ENCODE peak calls at places on chromosomes 1 and 21, in five cellular contexts. One of them, this sample, is unnamed.
A peak's percentile ranks its signal among the peaks of the same experiment; 100 is the strongest.

GRCh38 chr1:31705080-31705866 is 1.5 kb upstream of the COL16A1 start:
- DNase-seq in psoas muscle: peak; percentile 79
- DNase-seq in non-pigmented ciliary epithelial cell: no peak
- DNase-seq in T-cell: peak; percentile 47
- DNase-seq in fibroblast of mammary gland: peak; percentile 72
- DNase-seq in this sample: no peak

GRCh38 chr1:100188617-100189016 is 10.6 kb upstream of the LRRC39 start:
- DNase-seq in non-pigmented ciliary epithelial cell: peak; percentile 79
- DNase-seq in psoas muscle: no peak
- DNase-seq in T-cell: no peak
- DNase-seq in fibroblast of mammary gland: peak; percentile 76
- DNase-seq in this sample: no peak

GRCh38 chr21:43622796-43623195 is 36.5 kb downstream of the HSF2BP start:
- DNase-seq in psoas muscle: no peak
- DNase-seq in fibroblast of mammary gland: no peak
- DNase-seq in non-pigmented ciliary epithelial cell: no peak
- DNase-seq in T-cell: no peak
- DNase-seq in this sample: no peak

GRCh38 chr1:21537932-21538630 is 28.9 kb downstream of the ALPL start:
- DNase-seq in fibroblast of mammary gland: peak; percentile 62
- DNase-seq in T-cell: no peak
- DNase-seq in non-pigmented ciliary epithelial cell: no peak
- DNase-seq in psoas muscle: no peak
- DNase-seq in this sample: peak; percentile 65

GRCh38 chr1:16183765-16184556 is 28.1 kb upstream of the EPHA2 start:
- DNase-seq in non-pigmented ciliary epithelial cell: no peak
- DNase-seq in psoas muscle: no peak
- DNase-seq in T-cell: no peak
- DNase-seq in fibroblast of mammary gland: no peak
- DNase-seq in this sample: no peak

GRCh38 chr1:95953005-95953404 is 719.0 kb downstream of the RWDD3 start:
- DNase-seq in non-pigmented ciliary epithelial cell: no peak
- DNase-seq in psoas muscle: no peak
- DNase-seq in fibroblast of mammary gland: peak; percentile 31
- DNase-seq in T-cell: no peak
- DNase-seq in this sample: peak; percentile 2

GRCh38 chr1:202361701-202362100 is 13.2 kb downstream of the PPP1R12B start:
- DNase-seq in T-cell: no peak
- DNase-seq in fibroblast of mammary gland: no peak
- DNase-seq in psoas muscle: no peak
- DNase-seq in non-pigmented ciliary epithelial cell: no peak
- DNase-seq in this sample: no peak

GRCh38 chr1:15523104-15523921 is 702 bp downstream of the CASP9 start:
- DNase-seq in fibroblast of mammary gland: peak; percentile 46
- DNase-seq in psoas muscle: no peak
- DNase-seq in non-pigmented ciliary epithelial cell: no peak
- DNase-seq in T-cell: no peak
- DNase-seq in this sample: no peak

GRCh38 chr1:203686091-203686632 is 59.5 kb downstream of the ATP2B4 start:
- DNase-seq in non-pigmented ciliary epithelial cell: no peak
- DNase-seq in T-cell: no peak
- DNase-seq in psoas muscle: no peak
- DNase-seq in fibroblast of mammary gland: no peak
- DNase-seq in this sample: no peak

GRCh38 chr1:192010406-192010805 is 147.9 kb upstream of the RGS18 start:
- DNase-seq in fibroblast of mammary gland: no peak
- DNase-seq in non-pigmented ciliary epithelial cell: no peak
- DNase-seq in T-cell: no peak
- DNase-seq in psoas muscle: no peak
- DNase-seq in this sample: no peak

GRCh38 chr1:23394664-23395063 is 25.0 kb upstream of the ZNF436 start:
- DNase-seq in T-cell: no peak
- DNase-seq in psoas muscle: peak; percentile 90
- DNase-seq in fibroblast of mammary gland: peak; percentile 91
- DNase-seq in non-pigmented ciliary epithelial cell: no peak
- DNase-seq in this sample: no peak

GRCh38 chr1:245079021-245079609 is 75.7 kb upstream of the KIF26B start:
- DNase-seq in T-cell: no peak
- DNase-seq in fibroblast of mammary gland: peak; percentile 79
- DNase-seq in non-pigmented ciliary epithelial cell: peak; percentile 30
- DNase-seq in psoas muscle: no peak
- DNase-seq in this sample: peak; percentile 19

GRCh38 chr1:54846716-54847284 is 40.2 kb downstream of the DHCR24 start:
- DNase-seq in non-pigmented ciliary epithelial cell: no peak
- DNase-seq in fibroblast of mammary gland: no peak
- DNase-seq in T-cell: no peak
- DNase-seq in psoas muscle: no peak
- DNase-seq in this sample: no peak

GRCh38 chr1:87208936-87209335 is 119.7 kb upstream of the LMO4 start:
- DNase-seq in psoas muscle: no peak
- DNase-seq in non-pigmented ciliary epithelial cell: no peak
- DNase-seq in T-cell: no peak
- DNase-seq in fibroblast of mammary gland: no peak
- DNase-seq in this sample: no peak

GRCh38 chr1:175715791-175716190 is 27.6 kb downstream of the TNR start:
- DNase-seq in fibroblast of mammary gland: no peak
- DNase-seq in non-pigmented ciliary epithelial cell: no peak
- DNase-seq in T-cell: no peak
- DNase-seq in psoas muscle: no peak
- DNase-seq in this sample: no peak

GRCh38 chr1:41045740-41046139 is 24.2 kb upstream of the SLFNL1 start:
- DNase-seq in T-cell: no peak
- DNase-seq in fibroblast of mammary gland: peak; percentile 63
- DNase-seq in non-pigmented ciliary epithelial cell: peak; percentile 13
- DNase-seq in psoas muscle: peak; percentile 73
- DNase-seq in this sample: no peak